ENCODE peak calls at places on chromosomes 1 and 21, in nine cellular contexts. A, M, S, U, G, Y, Z, F and K are unnamed samples.

GRCh38 chr1:163035791-163036249 is 33.3 kb upstream of the RGS4 start:
- DNase-seq in A (no peak), M (no peak), S (no peak), U (no peak), G (no peak), Y (no peak), Z (no peak), F (no peak), K (no peak)

GRCh38 chr1:27145934-27146354 is 9.0 kb downstream of the SLC9A1 start:
- DNase-seq in A (no peak), M (no peak), S (peak), U (no peak), G (peak), Y (no peak), Z (no peak), F (no peak), K (no peak)

GRCh38 chr1:241532864-241533263 is 686 bp downstream of the KMO start:
- DNase-seq in A (no peak), M (no peak), S (peak), U (no peak), G (no peak), Y (no peak), Z (no peak), F (no peak), K (no peak)

GRCh38 chr1:96820111-96820510 is 98.5 kb downstream of the PTBP2 start:
- DNase-seq in A (no peak), M (no peak), S (no peak), U (no peak), G (no peak), Y (no peak), Z (no peak), F (no peak), K (no peak)

GRCh38 chr1:119254067-119254720 is 113.7 kb upstream of the WARS2 start:
- DNase-seq in A (no peak), M (no peak), S (no peak), U (no peak), G (no peak), Y (no peak), Z (no peak), F (no peak), K (no peak)

GRCh38 chr1:33089457-33089856 is 8.5 kb downstream of the AZIN2 start:
- DNase-seq in A (no peak), M (no peak), S (no peak), U (no peak), G (no peak), Y (no peak), Z (no peak), F (no peak), K (no peak)

GRCh38 chr1:181430015-181430657 is 53.2 kb upstream of the CACNA1E start:
- DNase-seq in A (no peak), M (no peak), S (no peak), U (no peak), G (no peak), Y (no peak), Z (no peak), F (no peak), K (peak)

GRCh38 chr1:232179896-232180760 is 449.8 kb downstream of the SIPA1L2 start:
- DNase-seq in A (no peak), M (no peak), S (no peak), U (no peak), G (no peak), Y (no peak), Z (no peak), F (no peak), K (no peak)

GRCh38 chr1:151314137-151314875 is 12.9 kb downstream of the PI4KB start:
- DNase-seq in A (no peak), M (no peak), S (no peak), U (no peak), G (peak), Y (no peak), Z (peak), F (peak), K (peak)

GRCh38 chr1:202954057-202954745 is 3.9 kb downstream of the ADIPOR1 start:
- DNase-seq in A (no peak), M (no peak), S (no peak), U (no peak), G (no peak), Y (no peak), Z (no peak), F (no peak), K (no peak)
- H3K27ac ChIP-seq in A (no peak), M (no peak), S (no peak), U (no peak), G (no peak), Y (no peak), Z (peak), F (no peak), K (no peak)

DNA sequence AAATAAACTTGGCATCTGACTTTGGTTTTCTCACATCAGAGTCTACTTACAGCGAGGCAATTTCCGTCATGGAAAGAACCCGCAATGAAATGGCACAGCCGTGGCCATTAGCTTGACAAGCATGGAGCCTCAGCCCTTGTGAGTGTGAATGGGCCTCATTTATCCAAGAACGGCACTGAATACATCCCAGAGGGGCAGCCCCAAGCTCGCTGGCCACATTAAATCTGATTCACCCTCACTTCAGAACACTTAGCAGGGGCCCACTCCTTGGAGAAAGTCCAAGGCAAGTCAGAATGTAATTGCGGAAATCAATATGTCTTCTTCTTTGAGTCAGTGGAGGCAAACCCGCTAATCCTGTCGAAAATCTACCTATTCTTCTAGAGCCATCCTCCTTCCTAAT is 64.8 kb downstream of the ERG start:
- DNase-seq in A (no peak), M (no peak), S (no peak), U (no peak), G (no peak), Y (no peak), Z (no peak), F (no peak), K (no peak)
- H3K27ac ChIP-seq in A (no peak), M (no peak), S (no peak), U (no peak), G (peak), Y (no peak), Z (no peak), F (no peak), K (no peak)

GRCh38 chr1:64913361-64914015 is 52.9 kb downstream of the JAK1 start:
- DNase-seq in A (no peak), M (no peak), S (no peak), U (no peak), G (no peak), Y (no peak), Z (no peak), F (no peak), K (no peak)
- H3K27ac ChIP-seq in A (no peak), M (no peak), S (no peak), U (no peak), G (no peak), Y (no peak), Z (no peak), F (no peak), K (no peak)

GRCh38 chr1:203359010-203359571 is 8.2 kb upstream of the FMOD start:
- DNase-seq in A (no peak), M (no peak), S (peak), U (no peak), G (no peak), Y (no peak), Z (no peak), F (no peak), K (no peak)
- H3K27ac ChIP-seq in A (no peak), M (no peak), S (peak), U (no peak), G (no peak), Y (no peak), Z (no peak), F (no peak), K (no peak)

GRCh38 chr1:205440121-205440475 is 15.7 kb downstream of the BLACAT1 start:
- DNase-seq in A (peak), M (no peak), S (no peak), U (no peak), G (no peak), Y (no peak), Z (no peak), F (no peak), K (no peak)
- H3K27ac ChIP-seq in A (peak), M (no peak), S (peak), U (peak), G (no peak), Y (no peak), Z (no peak), F (peak), K (no peak)

DNA sequence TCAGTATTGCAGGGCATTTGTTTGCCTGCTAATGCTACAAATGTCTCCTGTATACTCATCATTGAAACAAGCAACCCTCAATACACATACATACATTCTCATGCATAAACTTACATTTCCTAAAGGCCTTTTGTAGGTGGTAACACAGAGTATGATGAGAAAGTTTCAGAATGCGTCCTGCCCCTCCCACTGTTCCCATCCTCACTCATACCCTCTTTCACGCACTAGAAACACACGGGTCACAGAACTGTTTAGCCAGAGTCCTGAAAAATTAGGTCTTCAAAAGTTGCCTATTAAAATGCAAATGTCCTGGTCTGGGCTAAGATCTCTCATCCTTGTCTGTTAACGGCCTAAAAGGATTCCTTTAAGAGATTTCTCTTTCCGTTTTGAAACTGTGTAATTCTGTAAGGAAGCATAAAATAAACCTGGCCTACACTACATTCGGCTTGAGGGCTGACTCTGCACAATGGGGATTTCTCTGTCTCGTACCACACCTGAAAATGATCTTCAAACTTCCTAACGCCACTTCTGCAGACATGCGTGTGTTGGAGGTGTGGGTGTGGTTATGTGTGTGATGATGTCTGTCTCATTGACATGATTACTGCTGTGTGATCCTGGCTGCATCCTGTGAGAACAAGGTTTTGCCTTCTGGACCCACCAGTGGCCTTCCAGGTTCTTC is 5.3 kb upstream of the FCER1A start:
- DNase-seq in A (no peak), M (no peak), S (no peak), U (no peak), G (no peak), Y (no peak), Z (no peak), F (no peak), K (no peak)
- H3K27ac ChIP-seq in A (no peak), M (no peak), S (no peak), U (no peak), G (no peak), Y (no peak), Z (no peak), F (no peak), K (no peak)

GRCh38 chr1:24186711-24186992 is 437 bp downstream of the IFNLR1 start:
- DNase-seq in A (no peak), M (no peak), S (no peak), U (no peak), G (no peak), Y (no peak), Z (no peak), F (no peak), K (no peak)
- H3K27ac ChIP-seq in A (peak), M (no peak), S (peak), U (no peak), G (no peak), Y (peak), Z (peak), F (peak), K (no peak)

GRCh38 chr21:33767236-33767635 is 124.9 kb downstream of the ITSN1 start:
- DNase-seq in A (no peak), M (no peak), S (no peak), U (no peak), G (no peak), Y (no peak), Z (no peak), F (no peak), K (no peak)

GRCh38 chr21:33762798-33763572 is 120.7 kb downstream of the ITSN1 start:
- DNase-seq in A (no peak), M (no peak), S (no peak), U (no peak), G (no peak), Y (no peak), Z (no peak), F (no peak), K (no peak)

GRCh38 chr21:33760641-33761103 is 118.4 kb downstream of the ITSN1 start:
- DNase-seq in A (no peak), M (no peak), S (no peak), U (no peak), G (no peak), Y (no peak), Z (no peak), F (no peak), K (no peak)

GRCh38 chr21:33763573-33763881 is 121.2 kb downstream of the ITSN1 start:
- DNase-seq in A (no peak), M (no peak), S (no peak), U (no peak), G (no peak), Y (no peak), Z (no peak), F (no peak), K (no peak)

GRCh38 chr21:33761104-33762036 is 119.1 kb downstream of the ITSN1 start:
- DNase-seq in A (no peak), M (no peak), S (peak), U (no peak), G (peak), Y (peak), Z (no peak), F (no peak), K (no peak)
- H3K27ac ChIP-seq in A (peak), M (no peak), S (peak), U (peak), G (peak), Y (peak), Z (no peak), F (peak), K (no peak)

GRCh38 chr1:170732262-170732595 is 68.3 kb downstream of the PRRX1 start:
- DNase-seq in A (no peak), M (no peak), S (no peak), U (no peak), G (no peak), Y (no peak), Z (no peak), F (no peak), K (no peak)

GRCh38 chr1:170735366-170736263 is 71.7 kb downstream of the PRRX1 start:
- DNase-seq in A (no peak), M (no peak), S (no peak), U (no peak), G (no peak), Y (no peak), Z (no peak), F (no peak), K (no peak)

GRCh38 chr1:170730443-170730842 is 66.5 kb downstream of the PRRX1 start:
- DNase-seq in A (no peak), M (no peak), S (no peak), U (no peak), G (no peak), Y (no peak), Z (no peak), F (no peak), K (no peak)

GRCh38 chr1:170731566-170732261 is 67.8 kb downstream of the PRRX1 start:
- DNase-seq in A (no peak), M (no peak), S (no peak), U (no peak), G (no peak), Y (no peak), Z (no peak), F (no peak), K (no peak)

DNA sequence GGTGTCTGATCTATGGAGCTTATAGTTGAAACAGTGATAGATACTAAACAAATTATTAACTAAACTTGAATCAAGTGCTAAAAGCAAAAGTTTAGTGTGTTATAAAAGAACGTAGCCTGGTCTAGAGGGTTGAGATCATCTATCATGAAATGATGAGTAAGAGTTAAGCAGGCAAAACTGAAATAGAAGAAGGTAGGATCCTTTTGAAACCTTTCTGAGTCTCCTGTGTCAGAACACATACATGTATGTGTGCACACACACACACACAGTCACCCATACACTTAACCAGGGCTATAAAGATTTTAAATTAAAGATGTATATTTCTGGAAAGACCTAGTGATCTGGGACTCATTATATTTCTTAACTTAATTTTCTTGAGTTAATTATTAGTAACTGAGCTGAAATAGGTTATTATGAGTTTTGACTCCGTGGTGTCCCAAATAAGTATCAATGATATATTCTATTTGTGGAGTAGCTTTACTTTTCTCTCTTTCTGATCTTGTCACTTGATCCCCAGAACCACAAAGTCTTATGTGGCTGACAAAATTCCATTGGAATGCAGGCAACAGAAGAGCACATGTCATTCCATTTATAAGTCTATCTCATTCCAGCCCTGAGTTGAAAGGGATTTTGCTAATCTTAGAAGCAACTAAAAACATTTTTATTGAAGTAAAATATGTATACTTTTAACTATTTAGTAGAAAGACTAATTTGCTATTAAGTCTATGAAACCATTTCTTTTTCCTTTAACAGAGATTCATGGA is 70.7 kb downstream of the PRRX1 start:
- DNase-seq in A (no peak), M (no peak), S (no peak), U (no peak), G (no peak), Y (no peak), Z (no peak), F (no peak), K (no peak)
- H3K27ac ChIP-seq in A (no peak), M (no peak), S (no peak), U (no peak), G (no peak), Y (no peak), Z (no peak), F (peak), K (no peak)

DNA sequence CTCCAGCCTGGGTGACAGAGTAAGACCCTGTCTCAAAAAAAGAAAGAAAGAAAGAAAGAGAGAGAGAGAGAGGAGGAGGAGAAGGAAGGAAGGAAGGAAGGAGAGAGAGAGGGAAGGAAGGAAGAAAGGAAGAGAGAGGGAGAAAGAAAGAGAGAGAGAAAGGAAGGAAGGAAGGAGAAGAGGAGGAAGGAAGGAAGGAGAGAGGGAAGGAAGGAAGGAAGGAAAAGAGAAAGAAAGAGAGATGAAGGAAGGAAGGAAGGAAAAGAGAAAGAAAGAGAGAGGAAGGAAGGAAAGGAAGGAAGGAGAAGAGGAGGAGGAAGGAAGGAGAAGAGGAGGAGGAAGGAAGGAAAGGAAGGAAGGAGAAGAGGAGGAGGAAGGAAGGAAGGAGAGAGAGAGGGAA is 82.2 kb upstream of the ATP1B1 start:
- DNase-seq in A (no peak), M (no peak), S (no peak), U (no peak), G (no peak), Y (no peak), Z (no peak), F (no peak), K (no peak)
- H3K27ac ChIP-seq in A (no peak), M (no peak), S (no peak), U (no peak), G (no peak), Y (no peak), Z (no peak), F (no peak), K (no peak)